ENCODE peak calls at places on chromosomes 1 and 21, in four cellular contexts. F, O, G and J are unnamed samples.

GRCh38 chr1:33374336-33375105 is 53.6 kb upstream of the A3GALT2 start:
- DNase-seq in O (no peak), F (no peak), G (no peak), J (no peak)

GRCh38 chr1:77540501-77541161 is 141.8 kb downstream of the ZZZ3 start:
- DNase-seq in G (no peak), O (no peak), F (no peak), J (peak)

GRCh38 chr1:184866991-184867788 is 107.1 kb downstream of the NIBAN1 start:
- DNase-seq in F (peak), O (no peak), G (no peak), J (no peak)

GRCh38 chr1:66300280-66300973 is 233.5 kb upstream of the SGIP1 start:
- DNase-seq in G (no peak), O (no peak), F (no peak), J (no peak)

GRCh38 chr1:171743014-171743870 is 1.4 kb upstream of the VAMP4 start:
- DNase-seq in G (peak), O (no peak), F (no peak), J (no peak)

GRCh38 chr1:39902121-39902807 is 547 bp upstream of the MYCL start:
- DNase-seq in O (peak), G (peak), F (peak), J (peak)

GRCh38 chr21:35484856-35485255 is 435.8 kb upstream of the RUNX1 start:
- DNase-seq in F (no peak), G (no peak), O (no peak), J (no peak)

GRCh38 chr1:70401974-70402373 is 9.1 kb upstream of the CTH start:
- DNase-seq in F (no peak), G (no peak), O (no peak), J (no peak)

GRCh38 chr1:223007250-223007649 is 135.8 kb downstream of the TLR5 start:
- DNase-seq in O (no peak), F (no peak), G (no peak), J (no peak)

GRCh38 chr1:185017338-185017737 is 28.0 kb upstream of the RNF2 start:
- DNase-seq in F (no peak), O (no peak), G (no peak), J (no peak)

GRCh38 chr1:168090395-168090794 is 46.3 kb downstream of the GPR161 start:
- DNase-seq in O (no peak), F (no peak), G (no peak), J (no peak)

GRCh38 chr1:107691542-107691941 is 273.4 kb downstream of the VAV3 start:
- DNase-seq in O (no peak), F (no peak), G (no peak), J (no peak)

GRCh38 chr21:37987668-37988067 is 71.4 kb upstream of the KCNJ6 start:
- DNase-seq in G (no peak), F (no peak), O (no peak), J (no peak)

GRCh38 chr1:152459596-152460528 is 45.8 kb upstream of the CRNN start:
- DNase-seq in O (peak), F (peak), G (peak), J (peak)

GRCh38 chr1:231404318-231404717 is 17.8 kb downstream of the EGLN1 start:
- DNase-seq in O (no peak), F (no peak), G (no peak), J (no peak)

GRCh38 chr1:53409233-53409632 is 50.0 kb upstream of the DMRTB1 start:
- DNase-seq in F (no peak), O (no peak), G (no peak), J (no peak)

GRCh38 chr1:221247050-221247449 is 367.8 kb downstream of the HLX start:
- DNase-seq in F (no peak), G (no peak), O (no peak), J (no peak)

GRCh38 chr1:61523219-61523618 is 201.7 kb downstream of the TM2D1 start:
- DNase-seq in G (no peak), O (no peak), F (no peak), J (no peak)

GRCh38 chr1:88488277-88488676 is 195.8 kb upstream of the PKN2 start:
- DNase-seq in G (no peak), F (no peak), O (no peak), J (no peak)